ENCODE peak calls at places on chromosomes 5 and 9, in five cellular contexts. Y, J, B, Q and N are unnamed samples.

GRCh38 chr9:78115073-78115472 is 83.5 kb upstream of the GNAQ start:
- DNase-seq in Y (no peak), J (no peak), B (no peak), Q (peak), N (no peak)

GRCh38 chr9:120655005-120655622 is 59.2 kb downstream of the MEGF9 start:
- DNase-seq in Y (no peak), J (peak), B (no peak), Q (no peak), N (no peak)

GRCh38 chr9:116639251-116639741 is 47.8 kb upstream of the TRIM32 start:
- DNase-seq in Y (no peak), J (peak), B (peak), Q (no peak), N (no peak)

GRCh38 chr5:38598994-38599611 is 42.7 kb upstream of the LIFR start:
- DNase-seq in Y (no peak), J (peak), B (peak), Q (peak), N (no peak)

GRCh38 chr9:125789196-125789595 is 42.0 kb downstream of the PBX3 start:
- DNase-seq in Y (no peak), J (no peak), B (no peak), Q (no peak), N (no peak)

GRCh38 chr5:10235350-10235749 is 14.3 kb downstream of the ATPSCKMT start:
- DNase-seq in Y (no peak), J (peak), B (no peak), Q (no peak), N (no peak)

GRCh38 chr5:112685929-112686328 is 51.8 kb upstream of the APC start:
- DNase-seq in Y (no peak), J (peak), B (peak), Q (no peak), N (no peak)

GRCh38 chr9:107504585-107505455 is 15.3 kb upstream of the KLF4 start:
- DNase-seq in Y (no peak), J (peak), B (peak), Q (no peak), N (peak)

GRCh38 chr5:54307583-54307982 is 2.8 kb downstream of the ARL15 start:
- DNase-seq in Y (no peak), J (no peak), B (no peak), Q (no peak), N (no peak)

GRCh38 chr9:69548676-69549075 is 123.5 kb downstream of the APBA1 start:
- DNase-seq in Y (no peak), J (no peak), B (no peak), Q (no peak), N (no peak)

GRCh38 chr5:154583545-154584168 is 105.6 kb upstream of the HAND1 start:
- DNase-seq in Y (no peak), J (no peak), B (no peak), Q (peak), N (no peak)

GRCh38 chr9:107488400-107489143 is 997 bp downstream of the KLF4 start:
- DNase-seq in Y (peak), J (peak), B (peak), Q (no peak), N (peak)

GRCh38 chr5:121949885-121950284 is 11.9 kb upstream of the SRFBP1 start:
- DNase-seq in Y (no peak), J (peak), B (peak), Q (peak), N (no peak)

GRCh38 chr5:11854926-11855325 is 49.3 kb downstream of the CTNND2 start:
- DNase-seq in Y (no peak), J (no peak), B (no peak), Q (no peak), N (no peak)

GRCh38 chr9:22129134-22129533 is 120.0 kb upstream of the CDKN2B start:
- DNase-seq in Y (no peak), J (no peak), B (peak), Q (no peak), N (no peak)

GRCh38 chr9:96327694-96328352 is 25.8 kb upstream of the HSD17B3 start:
- DNase-seq in Y (no peak), J (peak), B (peak), Q (peak), N (no peak)

GRCh38 chr9:34332370-34332964 is 3.1 kb downstream of the NUDT2 start:
- DNase-seq in Y (no peak), J (peak), B (peak), Q (peak), N (no peak)

GRCh38 chr9:127909839-127910273 is 7.0 kb downstream of the ST6GALNAC4 start:
- DNase-seq in Y (peak), J (no peak), B (no peak), Q (no peak), N (no peak)

GRCh38 chr9:73720601-73721000 is 568.9 kb downstream of the ANXA1 start:
- DNase-seq in Y (no peak), J (no peak), B (no peak), Q (no peak), N (no peak)

GRCh38 chr9:77827104-77827784 is 179.1 kb upstream of the GNA14 start:
- DNase-seq in Y (no peak), J (no peak), B (no peak), Q (no peak), N (no peak)

GRCh38 chr5:180860273-180860886 is 696 bp downstream of the ZFP62 start:
- DNase-seq in Y (no peak), J (peak), B (peak), Q (peak), N (peak)

GRCh38 chr5:171426266-171426665 is 6.8 kb downstream of the FGF18 start:
- DNase-seq in Y (no peak), J (no peak), B (no peak), Q (no peak), N (no peak)

GRCh38 chr9:38373679-38374078 is 18.8 kb upstream of the ALDH1B1 start:
- DNase-seq in Y (no peak), J (no peak), B (no peak), Q (no peak), N (no peak)

GRCh38 chr9:86854898-86855523 is 92.3 kb downstream of the GAS1 start:
- DNase-seq in Y (no peak), J (peak), B (peak), Q (peak), N (peak)

GRCh38 chr5:53481887-53482716 is 1.7 kb downstream of the FST start:
- DNase-seq in Y (peak), J (peak), B (peak), Q (peak), N (no peak)

GRCh38 chr5:111072949-111073682 is 1.6 kb downstream of the TSLP start:
- DNase-seq in Y (peak), J (no peak), B (no peak), Q (peak), N (no peak)

GRCh38 chr9:124030969-124031451 is 19.4 kb downstream of the LHX2 start:
- DNase-seq in Y (no peak), J (peak), B (peak), Q (no peak), N (no peak)

GRCh38 chr5:73299017-73299630 is 126.1 kb downstream of the TMEM174 start:
- DNase-seq in Y (no peak), J (peak), B (no peak), Q (peak), N (no peak)
- H3K4me3 ChIP-seq in Y (peak), J (peak), B (peak), Q (peak), N (no peak)

DNA sequence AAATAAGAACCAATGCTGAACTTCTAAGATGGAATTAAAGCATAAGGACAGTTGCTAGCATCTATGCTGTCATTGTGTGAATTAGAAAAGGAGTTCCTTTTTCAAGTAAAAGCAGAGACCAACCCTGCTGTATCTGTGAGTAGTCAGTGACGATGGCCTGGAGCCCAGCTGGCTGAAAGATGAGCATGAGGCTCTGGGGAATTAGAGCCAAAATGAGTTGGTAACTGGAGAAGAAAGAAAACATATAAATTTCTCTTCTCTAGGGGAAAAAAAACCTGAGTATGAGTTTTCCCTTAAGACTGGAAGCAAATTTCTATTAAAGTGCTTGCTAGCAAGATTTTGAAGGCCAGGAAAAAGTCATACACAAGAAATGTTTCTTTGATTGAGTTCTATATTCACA is 1.6 kb upstream of the SPZ1 start:
- DNase-seq in Y (no peak), J (peak), B (peak), Q (peak), N (no peak)
- TF ChIP-seq CTCF in Y (no peak), J (no peak), B (no peak), Q (no peak), N (no peak)

GRCh38 chr5:58453326-58453725 is 6.6 kb downstream of the PLK2 start:
- DNase-seq in Y (no peak), J (peak), B (peak), Q (no peak), N (no peak)
- H3K4me3 ChIP-seq in Y (no peak), J (no peak), B (no peak), Q (no peak), N (no peak)

GRCh38 chr9:111828193-111828592 is 33.5 kb upstream of the SHOC1 start:
- DNase-seq in Y (no peak), J (no peak), B (peak), Q (peak), N (no peak)
- TF ChIP-seq CTCF in Y (peak), J (no peak), B (peak), Q (peak), N (peak)

DNA sequence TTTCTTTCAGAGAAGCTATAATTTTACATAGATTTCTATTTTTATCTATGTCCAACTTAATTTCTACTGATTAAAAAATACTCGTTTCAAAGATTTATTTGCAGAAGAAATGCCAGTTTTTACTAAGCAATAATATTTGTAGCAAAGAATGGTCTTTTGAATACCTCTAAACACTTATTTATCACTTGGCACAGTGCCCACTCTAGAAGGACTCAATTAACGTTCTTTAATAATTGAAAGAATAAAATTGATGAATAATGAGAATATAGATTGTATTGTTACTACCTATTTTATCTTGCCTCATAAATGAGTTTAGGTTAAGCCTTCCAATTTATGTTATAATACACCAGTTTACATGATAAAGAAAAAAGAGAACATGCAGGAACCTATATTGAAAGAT is 889.7 kb upstream of the CDH9 start:
- DNase-seq in Y (no peak), J (no peak), B (no peak), Q (no peak), N (no peak)
- H3K4me3 ChIP-seq in Y (no peak), J (no peak), B (no peak), Q (no peak), N (no peak)

DNA sequence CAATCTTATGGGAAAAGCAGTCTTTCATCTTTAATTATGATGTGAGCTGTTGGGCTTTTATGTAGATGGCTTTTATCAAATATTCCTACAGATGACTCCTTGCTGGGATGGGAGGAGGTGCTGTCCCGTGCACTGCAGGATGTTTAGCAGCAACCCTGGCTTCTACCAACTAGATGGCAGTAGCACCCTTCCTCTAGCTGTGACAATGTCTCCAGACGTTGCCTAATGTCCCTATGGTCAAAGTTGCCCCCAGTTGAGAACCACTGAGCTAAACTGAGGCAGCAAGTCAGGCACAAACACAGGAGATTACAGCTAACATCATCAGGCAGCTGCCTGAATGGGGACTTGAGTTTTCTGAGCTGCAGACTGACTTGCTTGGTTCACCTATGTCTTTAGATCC is 401.9 kb upstream of the PDE4D start:
- DNase-seq in Y (no peak), J (peak), B (peak), Q (peak), N (no peak)
- TF ChIP-seq CTCF in Y (no peak), J (peak), B (peak), Q (peak), N (peak)

GRCh38 chr5:172641359-172642045 is 439 bp downstream of the NEURL1B start:
- DNase-seq in Y (peak), J (no peak), B (no peak), Q (peak), N (no peak)

GRCh38 chr5:172640822-172641358 is at the start of gene NEURL1B:
- DNase-seq in Y (peak), J (peak), B (peak), Q (peak), N (peak)

GRCh38 chr5:172642046-172642409 is 965 bp downstream of the NEURL1B start:
- DNase-seq in Y (no peak), J (peak), B (no peak), Q (no peak), N (no peak)

GRCh38 chr5:172638209-172638768 is 2.8 kb upstream of the NEURL1B start:
- DNase-seq in Y (no peak), J (no peak), B (no peak), Q (no peak), N (no peak)

DNA sequence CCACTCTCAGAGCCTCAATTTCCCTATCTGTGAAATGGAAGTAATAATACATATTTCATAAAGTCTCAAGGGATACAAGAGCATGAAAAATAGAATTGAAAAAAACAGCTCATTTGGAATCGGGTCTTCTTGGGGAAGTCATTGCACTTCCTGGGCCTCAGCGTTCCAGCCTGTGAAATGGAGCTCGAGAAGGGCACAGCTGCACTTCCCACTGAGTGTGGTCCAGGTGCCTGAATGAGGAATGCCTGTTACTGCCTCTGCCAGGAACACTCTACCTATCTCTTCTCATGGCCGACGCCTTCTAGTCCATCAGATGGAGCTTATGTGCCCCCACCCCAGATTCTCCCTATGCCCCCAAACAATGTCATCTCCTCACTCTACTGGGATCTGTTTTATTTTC is 924 bp upstream of the NEURL1B start:
- DNase-seq in Y (no peak), J (no peak), B (no peak), Q (no peak), N (no peak)
- H3K4me3 ChIP-seq in Y (no peak), J (no peak), B (peak), Q (no peak), N (no peak)